ENCODE peak calls at places on chromosome 10, in five cellular contexts. One of them, this sample, is unnamed.

GRCh38 chr10:86922553-86922961 is 34.9 kb downstream of the MMRN2 start:
- DNase-seq in sigmoid colon: no peak
- DNase-seq in coronary artery: no peak
- DNase-seq in RWPE1: no peak
- DNase-seq in esophagus squamous epithelium: no peak
- DNase-seq in this sample: no peak

GRCh38 chr10:116444527-116445142 is 17.0 kb downstream of the PNLIPRP3 start:
- DNase-seq in RWPE1: peak; percentile 34
- DNase-seq in coronary artery: no peak
- DNase-seq in esophagus squamous epithelium: no peak
- DNase-seq in sigmoid colon: no peak
- DNase-seq in this sample: no peak

GRCh38 chr10:117429644-117430043 is 54.4 kb upstream of the PDZD8 start:
- DNase-seq in RWPE1: no peak
- DNase-seq in esophagus squamous epithelium: no peak
- DNase-seq in coronary artery: no peak
- DNase-seq in sigmoid colon: no peak
- DNase-seq in this sample: no peak

GRCh38 chr10:132832186-132832983 is 46.4 kb upstream of the NKX6-2 start:
- DNase-seq in esophagus squamous epithelium: no peak
- DNase-seq in RWPE1: no peak
- DNase-seq in sigmoid colon: peak; percentile 49
- DNase-seq in coronary artery: peak; percentile 55
- DNase-seq in this sample: no peak

GRCh38 chr10:32459072-32459703 is 13.2 kb downstream of the CCDC7 start:
- DNase-seq in RWPE1: no peak
- DNase-seq in esophagus squamous epithelium: no peak
- DNase-seq in coronary artery: no peak
- DNase-seq in sigmoid colon: no peak
- DNase-seq in this sample: no peak

GRCh38 chr10:24428410-24428782 is 219.5 kb downstream of the KIAA1217 start:
- DNase-seq in sigmoid colon: no peak
- DNase-seq in esophagus squamous epithelium: no peak
- DNase-seq in coronary artery: no peak
- DNase-seq in RWPE1: peak; percentile 60
- DNase-seq in this sample: no peak

GRCh38 chr10:60853107-60853506 is 74.8 kb downstream of the CDK1 start:
- DNase-seq in coronary artery: no peak
- DNase-seq in RWPE1: no peak
- DNase-seq in esophagus squamous epithelium: no peak
- DNase-seq in sigmoid colon: no peak
- DNase-seq in this sample: peak; percentile 96

GRCh38 chr10:100103581-100103980 is 21.9 kb upstream of the CPN1 start:
- DNase-seq in RWPE1: no peak
- DNase-seq in coronary artery: no peak
- DNase-seq in sigmoid colon: no peak
- DNase-seq in esophagus squamous epithelium: no peak
- DNase-seq in this sample: no peak

GRCh38 chr10:46526682-46527038 is 29.8 kb downstream of the GPRIN2 start:
- DNase-seq in RWPE1: peak; percentile 75
- DNase-seq in coronary artery: no peak
- DNase-seq in esophagus squamous epithelium: no peak
- DNase-seq in sigmoid colon: peak; percentile 65
- DNase-seq in this sample: peak; percentile 10

GRCh38 chr10:100153239-100153840 is 32.5 kb downstream of the ERLIN1 start:
- DNase-seq in sigmoid colon: no peak
- DNase-seq in esophagus squamous epithelium: no peak
- DNase-seq in RWPE1: peak; percentile 26
- DNase-seq in coronary artery: no peak
- DNase-seq in this sample: no peak

GRCh38 chr10:106107711-106108110 is 1056.8 kb downstream of the SORCS1 start:
- DNase-seq in sigmoid colon: no peak
- DNase-seq in RWPE1: no peak
- DNase-seq in esophagus squamous epithelium: no peak
- DNase-seq in coronary artery: no peak
- DNase-seq in this sample: no peak

GRCh38 chr10:113326160-113327111 is 226.4 kb upstream of the HABP2 start:
- DNase-seq in sigmoid colon: peak; percentile 82
- DNase-seq in RWPE1: peak; percentile 79
- DNase-seq in coronary artery: no peak
- DNase-seq in esophagus squamous epithelium: no peak
- DNase-seq in this sample: peak; percentile 63

GRCh38 chr10:34186013-34186412 is 629.1 kb downstream of the PARD3 start:
- DNase-seq in sigmoid colon: no peak
- DNase-seq in esophagus squamous epithelium: no peak
- DNase-seq in coronary artery: no peak
- DNase-seq in RWPE1: no peak
- DNase-seq in this sample: no peak

GRCh38 chr10:30811665-30812017 is 182.1 kb upstream of the LYZL2 start:
- DNase-seq in sigmoid colon: peak; percentile 94
- DNase-seq in esophagus squamous epithelium: no peak
- DNase-seq in coronary artery: no peak
- DNase-seq in RWPE1: no peak
- DNase-seq in this sample: peak; percentile 26

GRCh38 chr10:26805567-26806245 is 55.1 kb downstream of the ABI1 start:
- DNase-seq in coronary artery: no peak
- DNase-seq in esophagus squamous epithelium: no peak
- DNase-seq in RWPE1: no peak
- DNase-seq in sigmoid colon: no peak
- DNase-seq in this sample: no peak

GRCh38 chr10:96995851-96996250 is 163.8 kb downstream of the LCOR start:
- DNase-seq in coronary artery: no peak
- DNase-seq in esophagus squamous epithelium: no peak
- DNase-seq in sigmoid colon: no peak
- DNase-seq in RWPE1: no peak
- DNase-seq in this sample: no peak

GRCh38 chr10:118925404-118925803 is 104.1 kb upstream of the NANOS1 start:
- DNase-seq in sigmoid colon: no peak
- DNase-seq in RWPE1: no peak
- DNase-seq in coronary artery: no peak
- DNase-seq in esophagus squamous epithelium: no peak
- DNase-seq in this sample: no peak

GRCh38 chr10:43782814-43783213 is 134.1 kb upstream of the ZNF32 start:
- DNase-seq in RWPE1: no peak
- DNase-seq in esophagus squamous epithelium: no peak
- DNase-seq in coronary artery: no peak
- DNase-seq in sigmoid colon: no peak
- DNase-seq in this sample: no peak

GRCh38 chr10:42961156-42961589 is 115.7 kb upstream of the RET start:
- DNase-seq in coronary artery: no peak
- DNase-seq in esophagus squamous epithelium: no peak
- DNase-seq in sigmoid colon: peak; percentile 52
- DNase-seq in RWPE1: no peak
- DNase-seq in this sample: no peak

GRCh38 chr10:60542691-60543090 is 153.0 kb upstream of the ANK3 start:
- DNase-seq in RWPE1: no peak
- DNase-seq in sigmoid colon: no peak
- DNase-seq in esophagus squamous epithelium: no peak
- DNase-seq in coronary artery: no peak
- DNase-seq in this sample: no peak

GRCh38 chr10:59817806-59818205 is 64.6 kb upstream of the MRLN start:
- DNase-seq in RWPE1: no peak
- DNase-seq in coronary artery: peak; percentile 83
- DNase-seq in esophagus squamous epithelium: no peak
- DNase-seq in sigmoid colon: no peak
- DNase-seq in this sample: no peak

GRCh38 chr10:91378061-91378460 is 32.1 kb upstream of the HECTD2 start:
- DNase-seq in esophagus squamous epithelium: no peak
- DNase-seq in RWPE1: no peak
- DNase-seq in coronary artery: no peak
- DNase-seq in sigmoid colon: no peak
- DNase-seq in this sample: no peak

GRCh38 chr10:123588386-123588914 is 77.7 kb upstream of the GPR26 start:
- DNase-seq in esophagus squamous epithelium: no peak
- DNase-seq in coronary artery: no peak
- DNase-seq in sigmoid colon: no peak
- DNase-seq in RWPE1: no peak
- DNase-seq in this sample: no peak

GRCh38 chr10:131947631-131948347 is 33.9 kb downstream of the BNIP3 start:
- DNase-seq in esophagus squamous epithelium: no peak
- DNase-seq in coronary artery: no peak
- DNase-seq in sigmoid colon: no peak
- DNase-seq in RWPE1: peak; percentile 94
- DNase-seq in this sample: no peak

GRCh38 chr10:7329219-7329618 is 81.6 kb downstream of the SFMBT2 start:
- DNase-seq in coronary artery: no peak
- DNase-seq in RWPE1: no peak
- DNase-seq in sigmoid colon: no peak
- DNase-seq in esophagus squamous epithelium: no peak
- DNase-seq in this sample: no peak

GRCh38 chr10:79070091-79070610 is 1.4 kb downstream of the ZMIZ1 start:
- DNase-seq in esophagus squamous epithelium: no peak
- DNase-seq in coronary artery: peak; percentile 82
- DNase-seq in RWPE1: no peak
- DNase-seq in sigmoid colon: peak; percentile 83
- DNase-seq in this sample: no peak

GRCh38 chr10:7480742-7481381 is 70.0 kb upstream of the SFMBT2 start:
- DNase-seq in esophagus squamous epithelium: no peak
- DNase-seq in RWPE1: no peak
- DNase-seq in coronary artery: no peak
- DNase-seq in sigmoid colon: no peak
- DNase-seq in this sample: no peak

GRCh38 chr10:132506711-132507466 is 30.7 kb upstream of the INPP5A start:
- DNase-seq in sigmoid colon: peak; percentile 78
- DNase-seq in coronary artery: peak; percentile 66
- DNase-seq in esophagus squamous epithelium: no peak
- DNase-seq in RWPE1: no peak
- DNase-seq in this sample: peak; percentile 79

DNA sequence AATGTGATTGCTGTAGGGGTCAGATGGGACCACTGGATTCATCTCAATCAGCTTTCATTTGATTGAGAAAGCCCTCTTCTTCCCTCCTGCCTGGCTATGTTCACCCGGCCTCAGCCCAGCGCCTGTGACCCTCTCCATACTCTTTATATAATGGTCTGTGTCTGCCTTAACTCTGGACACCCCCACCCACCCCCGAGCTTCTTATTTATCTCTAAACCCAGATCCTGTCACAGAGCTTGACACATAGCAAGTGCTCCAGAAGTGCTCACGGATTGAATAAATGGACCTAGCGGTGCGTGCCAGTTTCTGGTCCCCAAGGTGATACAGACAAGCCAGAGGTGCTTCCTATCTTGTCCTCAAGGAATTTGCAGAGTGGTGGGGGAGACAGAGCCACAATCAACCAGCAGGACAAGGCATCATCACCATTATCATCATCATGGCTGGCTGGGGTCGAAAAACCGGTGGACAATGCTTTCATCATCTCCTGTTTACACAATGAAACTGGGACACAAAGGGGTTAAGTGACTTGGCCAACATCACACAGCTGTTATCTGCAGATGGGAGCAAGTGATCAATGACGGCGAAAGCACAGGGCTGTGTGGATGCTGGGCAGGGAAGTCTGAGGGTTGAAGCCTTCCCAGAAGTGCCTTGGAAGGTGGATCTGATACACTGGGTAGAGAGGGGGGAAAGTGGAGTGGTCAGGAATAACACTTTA is 2.2 kb upstream of the LOXL4 start:
- DNase-seq in sigmoid colon: no peak
- DNase-seq in esophagus squamous epithelium: no peak
- DNase-seq in RWPE1: no peak
- DNase-seq in coronary artery: no peak
- DNase-seq in this sample: no peak
- H3K27ac ChIP-seq in sigmoid colon: peak overlapping the region; percentile 90
- H3K27ac ChIP-seq in esophagus squamous epithelium: peak overlapping the region; percentile 89
- H3K27ac ChIP-seq in RWPE1: peak overlapping the region; percentile 73
- H3K27ac ChIP-seq in coronary artery: peak overlapping the region; percentile 89
- H3K27ac ChIP-seq in this sample: peak overlapping the region; percentile 76

DNA sequence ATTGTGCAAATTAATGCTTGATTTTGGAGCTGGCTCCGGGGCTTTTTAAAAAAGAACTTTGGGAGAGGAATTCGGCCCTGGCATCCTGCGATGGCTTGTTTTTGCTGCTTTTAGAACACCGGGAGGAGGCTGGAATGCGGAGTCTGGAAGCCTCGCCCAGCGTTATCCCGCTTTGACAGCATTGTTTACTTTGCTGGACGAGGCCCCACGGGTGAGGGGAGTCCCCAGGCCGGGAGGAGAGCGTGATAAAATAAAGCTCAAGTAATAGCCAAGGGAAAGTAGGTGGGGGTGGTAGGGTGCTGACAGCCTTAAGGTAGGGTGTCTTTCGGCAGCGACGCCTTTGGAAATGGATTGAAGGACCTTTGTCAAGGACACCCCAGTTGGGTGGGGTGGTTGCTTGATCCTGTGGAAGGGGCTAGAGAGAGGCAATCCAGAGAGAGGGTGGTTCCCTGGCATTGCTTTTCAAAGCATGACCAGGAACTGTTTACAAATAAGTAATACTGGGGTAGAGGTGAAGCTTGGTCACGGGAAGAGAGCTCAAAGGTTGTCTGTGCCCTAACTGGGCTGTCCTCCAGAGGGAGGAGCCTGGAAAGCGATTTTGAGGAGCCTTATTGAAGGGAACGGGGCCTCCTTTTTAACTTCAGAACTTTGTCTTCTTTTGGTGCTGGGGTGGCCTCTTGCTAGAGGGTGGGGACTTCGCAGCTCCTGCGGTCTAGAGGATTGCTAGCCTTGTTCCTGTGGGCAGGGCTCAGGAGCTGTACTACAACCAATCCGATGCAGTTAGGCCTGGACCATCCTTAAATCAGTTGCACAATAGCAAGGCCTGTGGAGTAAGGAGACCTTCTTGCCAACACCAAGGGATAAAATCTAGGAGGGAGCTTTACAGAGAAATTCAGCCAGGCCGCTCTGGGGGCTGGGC is 1.2 kb downstream of the EIF4EBP2 start:
- DNase-seq in coronary artery: peak; percentile 96
- DNase-seq in esophagus squamous epithelium: no peak
- DNase-seq in sigmoid colon: peak; percentile 98
- DNase-seq in RWPE1: peak; percentile 86
- DNase-seq in this sample: peak; percentile 94
- H3K27ac ChIP-seq in coronary artery: peak overlapping the region; percentile 97
- H3K27ac ChIP-seq in esophagus squamous epithelium: peak overlapping the region; percentile 99
- H3K27ac ChIP-seq in sigmoid colon: peak overlapping the region; percentile 99
- H3K27ac ChIP-seq in RWPE1: peak overlapping the region; percentile 95
- H3K27ac ChIP-seq in this sample: peak overlapping the region; percentile 94

GRCh38 chr10:124696446-124697392 is 47.5 kb downstream of the FAM53B start:
- DNase-seq in RWPE1: no peak
- DNase-seq in esophagus squamous epithelium: no peak
- DNase-seq in coronary artery: no peak
- DNase-seq in sigmoid colon: no peak
- DNase-seq in this sample: no peak
- H3K27ac ChIP-seq in RWPE1: peak overlapping the region; percentile 5
- H3K27ac ChIP-seq in esophagus squamous epithelium: peak overlapping the region; percentile 73
- H3K27ac ChIP-seq in coronary artery: peak overlapping the region; percentile 10
- H3K27ac ChIP-seq in sigmoid colon: no peak overlapping the region
- H3K27ac ChIP-seq in this sample: peak overlapping the region; percentile 96

GRCh38 chr10:92594194-92594593 is 1.3 kb downstream of the KIF11 start:
- DNase-seq in esophagus squamous epithelium: no peak
- DNase-seq in coronary artery: no peak
- DNase-seq in sigmoid colon: no peak
- DNase-seq in RWPE1: no peak
- DNase-seq in this sample: no peak

GRCh38 chr10:92593553-92594046 is 670 bp downstream of the KIF11 start:
- DNase-seq in esophagus squamous epithelium: no peak
- DNase-seq in sigmoid colon: no peak
- DNase-seq in coronary artery: no peak
- DNase-seq in RWPE1: no peak
- DNase-seq in this sample: no peak

GRCh38 chr10:92592761-92593552 is at the start of gene KIF11:
- DNase-seq in esophagus squamous epithelium: peak; percentile 91
- DNase-seq in RWPE1: peak; percentile 96
- DNase-seq in sigmoid colon: peak; percentile 98
- DNase-seq in coronary artery: peak; percentile 97
- DNase-seq in this sample: peak; percentile 88

GRCh38 chr10:92598321-92598720 is 5.4 kb downstream of the KIF11 start:
- DNase-seq in sigmoid colon: no peak
- DNase-seq in RWPE1: no peak
- DNase-seq in esophagus squamous epithelium: no peak
- DNase-seq in coronary artery: no peak
- DNase-seq in this sample: no peak

GRCh38 chr10:92595505-92595904 is 2.6 kb downstream of the KIF11 start:
- DNase-seq in RWPE1: no peak
- DNase-seq in sigmoid colon: no peak
- DNase-seq in coronary artery: no peak
- DNase-seq in esophagus squamous epithelium: no peak
- DNase-seq in this sample: no peak
- H3K27ac ChIP-seq in RWPE1: no peak overlapping the region
- H3K27ac ChIP-seq in sigmoid colon: no peak overlapping the region
- H3K27ac ChIP-seq in coronary artery: no peak overlapping the region
- H3K27ac ChIP-seq in esophagus squamous epithelium: no peak overlapping the region
- H3K27ac ChIP-seq in this sample: no peak overlapping the region

This sample was measured in gastrocnemius medialis.